ENCODE peak calls at places on chromosomes 7 and 10, in five cellular contexts. J is CD8-positive, alpha-beta T cell; P is A549; R is endothelial cell; A is spleen. F is an unnamed sample.

GRCh38 chr7:93119191-93119905 is 1.6 kb upstream of the SAMD9 start:
- DNase-seq in J (no peak), P (peak), R (no peak), A (no peak), F (peak)

GRCh38 chr10:113047605-113047962 is 97.5 kb downstream of the TCF7L2 start:
- DNase-seq in J (no peak), P (no peak), R (no peak), A (no peak), F (no peak)

GRCh38 chr7:43716598-43716997 is 12.7 kb downstream of the COA1 start:
- DNase-seq in J (no peak), P (no peak), R (no peak), A (no peak), F (no peak)

GRCh38 chr7:80642871-80643270 is 4.4 kb downstream of the CD36 start:
- DNase-seq in J (no peak), P (no peak), R (no peak), A (no peak), F (no peak)

GRCh38 chr10:48412081-48412480 is 105.6 kb downstream of the MAPK8 start:
- DNase-seq in J (no peak), P (peak), R (no peak), A (no peak), F (no peak)

GRCh38 chr10:132518572-132519381 is 18.8 kb upstream of the INPP5A start:
- DNase-seq in J (no peak), P (no peak), R (peak), A (peak), F (peak)

GRCh38 chr10:29448125-29448524 is 159.3 kb downstream of the LYZL1 start:
- DNase-seq in J (no peak), P (no peak), R (no peak), A (no peak), F (no peak)

GRCh38 chr7:88759216-88759955 is at the start of gene ZNF804B:
- DNase-seq in J (no peak), P (no peak), R (peak), A (peak), F (no peak)

GRCh38 chr7:90825779-90826178 is 229.7 kb downstream of the CDK14 start:
- DNase-seq in J (no peak), P (no peak), R (no peak), A (no peak), F (no peak)

GRCh38 chr10:96130326-96130758 is 245 bp downstream of the ZNF518A start:
- DNase-seq in J (no peak), P (peak), R (peak), A (peak), F (peak)

GRCh38 chr10:132114953-132115520 is 49.3 kb downstream of the JAKMIP3 start:
- DNase-seq in J (no peak), P (no peak), R (no peak), A (peak), F (no peak)

GRCh38 chr10:75660833-75661232 is 229.4 kb downstream of the LRMDA start:
- DNase-seq in J (no peak), P (no peak), R (no peak), A (no peak), F (no peak)

GRCh38 chr7:38682602-38683001 is 51.4 kb upstream of the AMPH start:
- DNase-seq in J (no peak), P (no peak), R (no peak), A (no peak), F (no peak)

GRCh38 chr7:86884152-86884551 is 175.3 kb downstream of the ELAPOR2 start:
- DNase-seq in J (no peak), P (no peak), R (no peak), A (no peak), F (no peak)

GRCh38 chr10:130416334-130416950 is 280.3 kb downstream of the GLRX3 start:
- DNase-seq in J (no peak), P (no peak), R (no peak), A (no peak), F (no peak)

GRCh38 chr10:129897851-129898463 is 66.1 kb downstream of the EBF3 start:
- DNase-seq in J (no peak), P (no peak), R (no peak), A (no peak), F (no peak)

GRCh38 chr7:75727881-75728592 is 10.7 kb downstream of the HIP1 start:
- DNase-seq in J (peak), P (peak), R (no peak), A (peak), F (peak)

GRCh38 chr7:17408245-17408903 is 109.9 kb downstream of the AHR start:
- DNase-seq in J (no peak), P (peak), R (no peak), A (no peak), F (peak)

GRCh38 chr10:117663750-117664149 is 121.2 kb downstream of the EMX2 start:
- DNase-seq in J (no peak), P (peak), R (no peak), A (no peak), F (no peak)

GRCh38 chr10:90125966-90126600 is 424.7 kb downstream of the KIF20B start:
- DNase-seq in J (no peak), P (no peak), R (no peak), A (no peak), F (no peak)

GRCh38 chr7:82713506-82713905 is 269.9 kb upstream of the CACNA2D1 start:
- DNase-seq in J (no peak), P (no peak), R (no peak), A (no peak), F (no peak)

GRCh38 chr7:977326-978048 is 2.1 kb upstream of the COX19 start:
- DNase-seq in J (no peak), P (peak), R (no peak), A (peak), F (peak)

GRCh38 chr7:128407751-128408708 is 1.8 kb downstream of the IMPDH1 start:
- DNase-seq in J (no peak), P (no peak), R (no peak), A (no peak), F (no peak)

GRCh38 chr7:128869944-128870285 is 7.3 kb downstream of the ATP6V1F start:
- DNase-seq in J (peak), P (no peak), R (no peak), A (no peak), F (no peak)

GRCh38 chr7:134651991-134652390 is 5.3 kb downstream of the BPGM start:
- DNase-seq in J (no peak), P (no peak), R (no peak), A (no peak), F (no peak)

GRCh38 chr7:1954366-1955004 is 278.3 kb downstream of the MAD1L1 start:
- DNase-seq in J (no peak), P (no peak), R (no peak), A (peak), F (no peak)

GRCh38 chr7:981793-982510 is 1.0 kb upstream of the CYP2W1 start:
- DNase-seq in J (no peak), P (no peak), R (no peak), A (no peak), F (no peak)

GRCh38 chr10:29479081-29479917 is 155.5 kb downstream of the SVIL start:
- DNase-seq in J (peak), P (no peak), R (no peak), A (no peak), F (no peak)

GRCh38 chr7:128914566-128915151 is 4.2 kb upstream of the KCP start:
- DNase-seq in J (no peak), P (no peak), R (no peak), A (peak), F (no peak)

GRCh38 chr10:123147635-123148413 is at the start of gene HMX2:
- DNase-seq in J (no peak), P (no peak), R (peak), A (peak), F (no peak)

GRCh38 chr10:126059101-126059826 is 162.9 kb downstream of the FANK1 start:
- DNase-seq in J (no peak), P (peak), R (no peak), A (no peak), F (no peak)

GRCh38 chr7:39375047-39375873 is 190.9 kb upstream of the YAE1 start:
- DNase-seq in J (no peak), P (no peak), R (no peak), A (no peak), F (no peak)

GRCh38 chr10:132740542-132741066 is 45.3 kb downstream of the NKX6-2 start:
- DNase-seq in J (no peak), P (no peak), R (no peak), A (no peak), F (no peak)

GRCh38 chr10:94320285-94320914 is 42.3 kb downstream of the NOC3L start:
- DNase-seq in J (peak), P (peak), R (peak), A (peak), F (peak)

GRCh38 chr7:152140067-152140466 is 114.6 kb downstream of the GALNT11 start:
- DNase-seq in J (no peak), P (no peak), R (no peak), A (no peak), F (no peak)

GRCh38 chr10:77837248-77837924 is 89.2 kb downstream of the DLG5 start:
- DNase-seq in J (peak), P (peak), R (peak), A (peak), F (no peak)

GRCh38 chr7:77395543-77395942 is 20.6 kb downstream of the GSAP start:
- DNase-seq in J (no peak), P (no peak), R (no peak), A (no peak), F (no peak)

GRCh38 chr10:127308031-127308430 is 111.6 kb upstream of the INSYN2A start:
- DNase-seq in J (no peak), P (no peak), R (no peak), A (no peak), F (no peak)

DNA sequence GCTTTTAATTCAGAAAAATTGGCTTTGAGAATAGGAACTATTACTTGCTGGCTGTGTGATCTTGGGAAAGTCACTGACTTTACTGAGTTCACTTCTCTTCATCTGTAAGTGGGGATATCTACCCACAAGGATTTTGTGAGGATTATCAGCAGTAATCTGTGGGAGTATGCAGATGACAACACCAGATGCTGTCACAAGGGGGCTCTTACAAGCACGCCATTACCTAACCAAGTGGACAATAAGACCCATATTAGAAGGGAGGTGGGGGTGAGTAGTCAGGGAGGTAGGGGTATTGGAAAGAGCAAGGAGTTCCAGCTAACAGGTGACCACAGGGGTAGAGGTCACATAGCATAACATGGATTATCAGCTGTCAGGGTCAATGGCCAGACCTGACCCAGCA is 569.4 kb downstream of the SUGCT start:
- DNase-seq in J (no peak), P (no peak), R (no peak), A (no peak), F (no peak)
- TF ChIP-seq CTCF in J (no peak), P (no peak), R (no peak), A (no peak), F (no peak)

GRCh38 chr7:98670186-98670585 is 53.1 kb downstream of the NPTX2 start:
- DNase-seq in J (no peak), P (no peak), R (no peak), A (no peak), F (no peak)
- TF ChIP-seq CTCF in J (no peak), P (no peak), R (no peak), A (no peak), F (no peak)

DNA sequence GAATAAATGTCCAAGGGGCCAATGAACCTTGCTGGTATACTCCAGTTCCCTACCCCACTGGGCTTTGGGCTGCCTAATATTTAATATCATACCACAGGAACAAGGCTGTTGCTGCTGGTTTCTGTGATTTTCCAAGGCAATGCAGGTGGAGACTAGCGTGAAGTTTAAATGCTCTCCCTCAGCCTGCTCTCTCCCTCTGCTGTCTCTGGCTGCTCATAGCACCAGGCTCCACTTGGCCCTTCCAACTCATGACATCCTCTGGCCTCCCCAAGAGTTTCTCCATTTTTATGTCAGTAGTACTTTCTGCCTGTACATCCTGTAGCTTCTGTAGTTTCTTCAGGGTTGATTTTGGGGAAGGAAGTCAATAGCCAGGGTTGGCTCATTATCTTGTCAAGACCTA is 103.5 kb downstream of the LHFPL3 start:
- DNase-seq in J (no peak), P (no peak), R (no peak), A (no peak), F (no peak)
- TF ChIP-seq CTCF in J (no peak), P (no peak), R (no peak), A (no peak), F (no peak)

DNA sequence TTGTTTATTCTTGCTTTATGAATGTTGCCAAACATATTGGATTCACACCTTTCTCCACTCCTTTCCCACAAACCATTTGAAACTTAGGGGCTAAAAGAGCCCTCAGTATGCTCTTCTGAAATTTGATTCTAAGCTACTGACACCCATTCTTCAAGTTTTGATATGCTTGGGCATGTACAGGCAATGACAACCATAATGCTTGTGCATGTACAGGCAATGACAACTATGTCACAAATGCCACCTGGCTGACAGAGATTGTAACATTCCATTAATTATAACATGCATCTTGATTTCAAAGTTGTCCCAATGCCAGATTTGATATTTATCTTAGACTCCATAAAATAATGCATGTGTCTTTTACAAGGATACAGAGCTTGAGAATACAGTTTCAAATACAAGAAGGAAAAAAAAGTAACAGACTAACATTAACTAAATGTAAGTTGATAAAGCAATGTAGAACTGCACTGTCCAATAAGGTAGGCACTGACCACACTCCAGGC is 17.5 kb upstream of the CDK1 start:
- DNase-seq in J (no peak), P (no peak), R (no peak), A (no peak), F (no peak)
- TF ChIP-seq CTCF in J (no peak), P (no peak), R (no peak), A (no peak), F (no peak)

GRCh38 chr7:106064836-106065559 is 47.1 kb downstream of the SYPL1 start:
- DNase-seq in J (no peak), P (peak), R (no peak), A (peak), F (peak)
- TF ChIP-seq CTCF in J (no peak), P (no peak), R (no peak), A (no peak), F (no peak)

GRCh38 chr7:105487559-105488218 is 34.4 kb downstream of the PUS7 start:
- DNase-seq in J (no peak), P (peak), R (peak), A (no peak), F (peak)
- TF ChIP-seq CTCF in J (no peak), P (peak), R (no peak), A (no peak), F (no peak)

DNA sequence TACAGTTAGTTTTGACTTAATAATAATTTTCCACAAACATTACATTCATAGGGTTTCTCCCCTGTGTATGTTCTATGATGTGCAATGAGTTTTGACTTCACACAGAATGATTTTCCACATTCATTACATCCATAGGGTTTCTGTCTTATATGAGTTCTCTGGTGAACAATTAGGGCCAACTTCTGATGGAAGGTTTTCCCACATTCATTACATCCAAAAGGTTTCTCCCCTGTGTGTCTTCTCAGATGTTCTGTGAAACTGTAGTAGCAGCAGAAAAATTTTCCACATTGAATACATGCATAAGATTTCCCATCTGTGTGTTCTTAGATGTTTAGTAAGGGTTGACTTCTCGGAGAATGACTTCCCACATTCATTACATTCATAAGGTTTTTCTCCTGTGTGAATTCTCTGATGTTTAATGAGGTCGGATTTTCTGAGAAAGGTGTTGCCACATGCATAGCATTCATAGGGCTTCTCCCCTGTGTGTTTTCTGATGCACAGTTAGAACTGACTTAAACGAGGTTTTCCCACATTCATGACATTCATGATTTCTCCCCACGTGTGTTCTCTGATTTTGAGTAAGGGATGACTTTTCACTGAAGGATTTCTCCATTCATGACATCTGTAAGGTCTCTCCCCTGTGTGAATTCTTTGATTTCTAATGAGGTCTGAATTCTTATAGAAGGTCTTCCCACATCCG is 118.5 kb downstream of the ZNF33B start:
- DNase-seq in J (no peak), P (peak), R (no peak), A (no peak), F (no peak)
- TF ChIP-seq CTCF in J (no peak), P (no peak), R (no peak), A (no peak), F (no peak)

DNA sequence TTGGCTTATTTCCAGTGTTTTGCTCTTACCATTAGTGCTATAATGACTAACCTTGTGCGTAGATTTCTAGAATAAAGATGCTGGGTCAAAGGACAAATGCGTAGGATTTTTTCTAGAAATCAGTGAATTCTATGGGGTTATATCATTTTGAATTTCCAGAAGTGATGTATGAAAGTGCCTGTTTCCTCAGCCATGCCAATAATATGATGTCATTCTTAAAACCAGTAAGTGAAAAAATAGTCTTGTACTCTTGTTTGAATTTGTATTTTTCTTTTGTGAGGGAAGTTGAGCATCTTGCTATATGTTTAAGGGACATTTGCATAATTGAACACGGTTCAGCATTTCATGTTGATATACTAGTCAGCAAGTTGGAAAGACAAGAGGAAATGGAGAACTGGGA is 3.9 kb upstream of the DNAH11 start:
- DNase-seq in J (no peak), P (no peak), R (no peak), A (no peak), F (no peak)
- TF ChIP-seq CTCF in J (no peak), P (no peak), R (no peak), A (no peak), F (no peak)

DNA sequence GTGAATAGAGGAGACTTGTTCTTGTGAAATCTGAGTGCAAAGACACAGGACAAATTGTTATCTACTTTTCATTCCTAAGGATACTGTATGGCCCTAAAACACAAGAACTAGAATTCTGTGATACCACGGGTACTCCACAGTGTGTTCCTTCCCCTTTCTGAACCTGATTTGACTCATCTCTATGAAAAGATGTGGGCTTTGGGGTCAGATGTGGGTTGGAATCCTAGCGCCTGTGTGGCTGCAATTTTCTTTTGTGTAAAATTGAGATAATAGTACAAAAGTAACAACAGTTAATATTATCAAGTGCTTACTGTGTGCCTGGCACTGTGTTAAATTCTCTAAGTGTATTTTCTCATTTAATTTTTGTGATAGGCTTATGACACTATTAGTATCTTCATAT is 8.1 kb downstream of the SRGN start:
- DNase-seq in J (no peak), P (no peak), R (no peak), A (no peak), F (no peak)
- TF ChIP-seq CTCF in J (no peak), P (no peak), R (no peak), A (no peak), F (no peak)

DNA sequence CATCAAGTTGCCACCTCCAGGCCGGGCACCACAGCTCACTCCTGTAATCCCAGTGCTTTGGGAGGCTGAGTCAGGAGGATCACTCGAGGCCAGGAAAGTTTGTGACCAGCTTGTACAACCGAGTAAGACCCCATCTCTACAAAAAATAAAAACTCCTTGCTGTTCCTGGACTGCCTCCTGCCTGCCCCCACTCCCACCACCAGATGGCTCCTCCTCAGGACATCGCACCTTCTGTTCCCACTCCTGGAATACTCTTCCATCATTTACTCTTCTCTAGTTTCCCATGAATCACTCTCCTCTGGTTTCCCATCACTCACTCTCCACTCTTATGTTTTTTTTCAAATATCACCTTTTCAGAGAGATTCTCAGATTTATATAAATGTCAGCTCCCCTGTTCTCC is 540.7 kb downstream of the CALN1 start:
- DNase-seq in J (no peak), P (no peak), R (no peak), A (no peak), F (no peak)
- TF ChIP-seq CTCF in J (no peak), P (no peak), R (peak), A (no peak), F (no peak)

F was measured in Calu3.